ENCODE peak calls at places on chromosome 11, in six cellular contexts. G is bronchial epithelial cell; D is tibial artery; A is activated T-helper 1 cell treated with anti-CD3 and anti-CD28 coated beads, Interleukin-12 subunit alpha, Interleukin-12 subunit beta, Interleukin-2, Interleukin-4 antibody, amounts not matched to agents 30 ng/mL and 10 ng/mL and 1 ng/mL, durations not matched to agents 14 hours and 24 hours and 36 hours; W is activated CD8-positive, alpha-beta memory T cell treated with anti-CD3 and anti-CD28 coated beads for 4 hours; M is activated T-cell treated with anti-CD3 and anti-CD28 coated beads for 1 hour. Y is an unnamed sample.

GRCh38 chr11:25900814-25901213 is 431.1 kb upstream of the ANO3 start:
- DNase-seq in G (no peak), D (no peak), A (no peak), W (no peak), M (no peak), Y (no peak)

GRCh38 chr11:2507212-2507901 is 62.5 kb downstream of the KCNQ1 start:
- DNase-seq in G (no peak), D (no peak), A (no peak), W (no peak), M (no peak), Y (no peak)

GRCh38 chr11:76152086-76152658 is 54.1 kb downstream of the WNT11 start:
- DNase-seq in G (peak; percentile 76), D (peak; percentile 93), A (peak; percentile 73), W (peak; percentile 53), M (peak; percentile 74), Y (peak; percentile 64)

GRCh38 chr11:120142072-120142423 is 4.1 kb upstream of the TRIM29 start:
- DNase-seq in G (no peak), D (no peak), A (no peak), W (no peak), M (no peak), Y (no peak)

GRCh38 chr11:7796842-7797241 is at the start of gene OR5P2:
- DNase-seq in G (no peak), D (no peak), A (no peak), W (no peak), M (no peak), Y (no peak)

GRCh38 chr11:76654310-76654851 is 16.2 kb downstream of the LRRC32 start:
- DNase-seq in G (no peak), D (peak; percentile 81), A (no peak), W (no peak), M (no peak), Y (no peak)

GRCh38 chr11:44572884-44573283 is 7.4 kb downstream of the CD82 start:
- DNase-seq in G (no peak), D (no peak), A (no peak), W (no peak), M (no peak), Y (no peak)

GRCh38 chr11:75627879-75628668 is 40.8 kb downstream of the MAP6 start:
- DNase-seq in G (no peak), D (no peak), A (no peak), W (no peak), M (no peak), Y (no peak)

Y was measured in renal cortical epithelial cell.